ENCODE peak calls at places on chromosomes 3 and 15, in five cellular contexts. U is K562, Q is GM12878, N is SK-N-SH, M is HepG2. I is an unnamed sample.

GRCh38 chr15:84108725-84109124 is 126.8 kb upstream of the GOLGA6L4 start:
- DNase-seq in M (no peak), Q (no peak), N (no peak), U (peak; percentile 8), I (peak; percentile 27)

GRCh38 chr3:71184252-71184651 is 399.3 kb downstream of the FOXP1 start:
- DNase-seq in Q (no peak), N (no peak), M (no peak), U (no peak), I (no peak)

GRCh38 chr3:57164606-57165573 is at the start of gene IL17RD:
- DNase-seq in N (peak; percentile 98), Q (no peak), U (peak; percentile 82), M (peak; percentile 37), I (peak; percentile 58)

GRCh38 chr15:89421219-89421618 is 75.2 kb downstream of the RHCG start:
- DNase-seq in Q (no peak), U (no peak), N (no peak), M (no peak), I (no peak)

GRCh38 chr15:90414408-90415028 is 26.5 kb downstream of the IQGAP1 start:
- DNase-seq in U (no peak), N (no peak), M (no peak), Q (no peak), I (no peak)

GRCh38 chr3:21449738-21450137 is 301.3 kb downstream of the ZNF385D start:
- DNase-seq in M (no peak), U (no peak), Q (no peak), N (no peak), I (no peak)

GRCh38 chr3:194029846-194030245 is 106.1 kb upstream of the HES1 start:
- DNase-seq in U (no peak), Q (no peak), M (no peak), N (no peak), I (no peak)

GRCh38 chr3:177567833-177568232 is 370.6 kb upstream of the TBL1XR1 start:
- DNase-seq in Q (no peak), M (no peak), N (no peak), U (no peak), I (no peak)

GRCh38 chr15:72774696-72775383 is 8.7 kb downstream of the ADPGK start:
- DNase-seq in N (no peak), U (no peak), M (no peak), Q (no peak), I (no peak)

GRCh38 chr3:38657369-38657768 is 7.9 kb upstream of the SCN5A start:
- DNase-seq in N (no peak), U (no peak), Q (no peak), M (no peak), I (no peak)

GRCh38 chr15:88166330-88166993 is 90.1 kb downstream of the NTRK3 start:
- DNase-seq in N (no peak), Q (no peak), M (peak; percentile 10), U (peak; percentile 14), I (no peak)

GRCh38 chr15:28887344-28888174 is 1.8 kb downstream of the APBA2 start:
- DNase-seq in Q (no peak), N (peak; percentile 47), U (no peak), M (no peak), I (no peak)

GRCh38 chr3:31288641-31289100 is 244.1 kb upstream of the STT3B start:
- DNase-seq in N (no peak), U (peak; percentile 44), Q (no peak), M (peak; percentile 97), I (peak; percentile 86)

GRCh38 chr3:37197810-37198371 is 23.5 kb upstream of the LRRFIP2 start:
- DNase-seq in M (no peak), U (no peak), Q (no peak), N (no peak), I (peak; percentile 39)

GRCh38 chr3:130607553-130608154 is 90.7 kb downstream of the COL6A6 start:
- DNase-seq in M (no peak), N (no peak), Q (no peak), U (no peak), I (no peak)

GRCh38 chr15:70451861-70452653 is 311.3 kb downstream of the UACA start:
- DNase-seq in U (peak; percentile 61), Q (no peak), M (no peak), N (no peak), I (no peak)

GRCh38 chr3:15805756-15806266 is 8.0 kb upstream of the ANKRD28 start:
- DNase-seq in M (no peak), Q (peak; percentile 89), N (no peak), U (peak; percentile 43), I (no peak)

GRCh38 chr3:24323272-24323671 is 171.4 kb downstream of the THRB start:
- DNase-seq in M (no peak), N (no peak), Q (no peak), U (no peak), I (no peak)

GRCh38 chr15:31353931-31354330 is 27.3 kb downstream of the KLF13 start:
- DNase-seq in N (peak; percentile 72), M (no peak), U (no peak), Q (no peak), I (no peak)

GRCh38 chr3:66597316-66597863 is 96.6 kb upstream of the LRIG1 start:
- DNase-seq in Q (no peak), U (no peak), M (no peak), N (no peak), I (no peak)

GRCh38 chr3:52393131-52393807 is 51.6 kb downstream of the SEMA3G start:
- DNase-seq in Q (no peak), U (no peak), N (no peak), M (no peak), I (no peak)

GRCh38 chr3:189168711-189169110 is 3.1 kb upstream of the TPRG1 start:
- DNase-seq in Q (no peak), N (no peak), M (no peak), U (no peak), I (no peak)

GRCh38 chr15:65055201-65055870 is 10.1 kb downstream of the SLC51B start:
- DNase-seq in Q (no peak), U (no peak), N (peak; percentile 17), M (no peak), I (no peak)

GRCh38 chr15:50627351-50628055 is 59.1 kb downstream of the TRPM7 start:
- DNase-seq in Q (no peak), N (no peak), U (no peak), M (no peak), I (no peak)

GRCh38 chr3:69121950-69122349 is 445 bp downstream of the LMOD3 start:
- DNase-seq in U (no peak), M (no peak), Q (no peak), N (no peak), I (no peak)

GRCh38 chr3:119322021-119322522 is 27.9 kb downstream of the ARHGAP31 start:
- DNase-seq in U (no peak), M (no peak), N (no peak), Q (no peak), I (no peak)

GRCh38 chr3:45473841-45474240 is 85.5 kb downstream of the LARS2 start:
- DNase-seq in N (no peak), M (no peak), U (no peak), Q (no peak), I (no peak)

GRCh38 chr3:17041009-17041408 is 156.3 kb downstream of the PLCL2 start:
- DNase-seq in M (no peak), Q (no peak), U (no peak), N (no peak), I (no peak)
- TF ChIP-seq ZBTB33 in M (no peak), Q (no peak), U (no peak), N (no peak), I (no peak)

GRCh38 chr15:23503546-23503945 is 56.5 kb upstream of the GOLGA6L2 start:
- DNase-seq in Q (no peak), N (no peak), U (no peak), M (no peak), I (no peak)
- TF ChIP-seq ZBTB33 in Q (no peak), N (no peak), U (no peak), M (no peak), I (no peak)

GRCh38 chr15:74789171-74789627 is 7.3 kb downstream of the CSK start:
- DNase-seq in M (no peak), Q (no peak), U (no peak), N (no peak), I (no peak)

GRCh38 chr15:74791667-74792066 is 9.8 kb downstream of the CSK start:
- DNase-seq in Q (no peak), N (no peak), M (no peak), U (no peak), I (no peak)

GRCh38 chr15:74791007-74791406 is 9.1 kb downstream of the CSK start:
- DNase-seq in N (no peak), Q (no peak), M (no peak), U (no peak), I (no peak)

GRCh38 chr15:74789741-74790079 is 7.8 kb downstream of the CSK start:
- DNase-seq in Q (no peak), N (no peak), U (no peak), M (no peak), I (no peak)

DNA sequence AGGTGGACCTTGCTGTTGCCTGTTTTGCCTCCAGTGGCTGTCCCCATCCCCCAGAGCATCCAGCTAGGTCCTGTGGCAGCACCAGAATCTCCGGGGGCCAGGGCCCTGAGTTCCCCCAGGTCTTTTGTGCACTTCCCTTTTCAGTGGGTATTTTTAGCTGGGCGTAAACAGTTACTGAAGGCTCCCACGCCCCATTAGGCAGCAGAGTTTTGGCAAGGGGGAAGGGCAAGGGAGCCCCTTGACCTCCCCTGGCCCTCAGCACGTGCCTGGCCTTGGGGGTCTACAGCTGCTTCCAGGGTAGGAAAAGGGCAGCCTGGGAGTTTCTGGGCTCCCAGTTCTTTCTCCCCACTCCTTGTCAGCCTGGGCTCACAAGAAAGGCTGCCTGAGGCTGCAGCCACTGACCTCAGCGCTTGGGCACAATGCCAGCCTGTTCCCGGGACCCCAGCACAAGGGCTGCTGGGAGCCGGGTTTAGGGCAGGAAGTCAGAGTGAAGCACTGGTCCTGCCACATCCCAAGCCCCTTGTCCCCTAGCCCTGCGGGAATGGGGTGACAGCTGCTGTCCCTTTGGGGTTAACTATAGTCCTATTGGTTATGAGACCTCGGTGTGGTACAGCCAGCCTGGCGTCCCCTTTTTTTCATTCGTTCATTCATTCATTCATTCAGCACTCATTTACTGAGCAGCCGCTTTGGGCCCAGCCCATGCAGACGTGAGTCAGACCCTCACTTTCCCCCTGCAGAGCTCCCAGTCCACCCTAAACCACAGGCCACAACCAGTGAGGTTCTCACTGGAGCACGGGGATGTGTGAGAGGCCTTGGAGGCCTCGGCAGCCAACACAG is 8.4 kb downstream of the CSK start:
- DNase-seq in Q (no peak), M (no peak), U (no peak), N (peak; percentile 87), I (no peak)
- TF ChIP-seq ZBTB33 in Q (no peak), M (no peak), U (no peak), N (no peak), I (no peak)

GRCh38 chr3:87335931-87336330 is 59.5 kb upstream of the POU1F1 start:
- DNase-seq in U (no peak), N (no peak), Q (no peak), M (no peak), I (no peak)

GRCh38 chr3:87336761-87337160 is 60.4 kb upstream of the POU1F1 start:
- DNase-seq in U (no peak), N (no peak), Q (no peak), M (no peak), I (no peak)

GRCh38 chr3:87332789-87333188 is 56.4 kb upstream of the POU1F1 start:
- DNase-seq in U (no peak), Q (no peak), N (no peak), M (no peak), I (no peak)

GRCh38 chr3:87329065-87329464 is 52.7 kb upstream of the POU1F1 start:
- DNase-seq in Q (no peak), M (no peak), U (no peak), N (no peak), I (no peak)

GRCh38 chr3:87333393-87333892 is 57.1 kb upstream of the POU1F1 start:
- DNase-seq in M (peak; percentile 83), U (peak; percentile 7), Q (no peak), N (no peak), I (peak; percentile 79)
- TF ChIP-seq ZBTB33 in M (no peak), U (no peak), Q (no peak), N (no peak), I (no peak)

I was measured in HCT116.